ENCODE peak calls at places on chromosome 21, in five cellular contexts. N is effector CD4-positive, alpha-beta T cell; Y is MCF 10A; A is HCT116; R is Kasumi-1. G is an unnamed sample.

GRCh38 chr21:42392731-42393442 is 3.0 kb downstream of the TMPRSS3 start:
- DNase-seq in N (no peak), A (no peak), R (no peak), Y (no peak), G (no peak)

GRCh38 chr21:33302796-33303195 is 22.0 kb upstream of the IFNAR1 start:
- DNase-seq in Y (no peak), N (no peak), A (no peak), R (no peak), G (no peak)

GRCh38 chr21:31335957-31336738 is 7.9 kb downstream of the TIAM1 start:
- DNase-seq in N (no peak), R (no peak), Y (peak; percentile 88), A (no peak), G (peak; percentile 29)

GRCh38 chr21:30839304-30839703 is 9.7 kb upstream of the KRTAP7-1 start:
- DNase-seq in A (no peak), N (no peak), R (peak; percentile 67), Y (peak; percentile 58), G (peak; percentile 29)

GRCh38 chr21:27423073-27423472 is 456.2 kb upstream of the ADAMTS5 start:
- DNase-seq in A (no peak), Y (peak; percentile 68), N (no peak), R (no peak), G (no peak)

GRCh38 chr21:34881894-34882371 is 167.2 kb downstream of the RUNX1 start:
- DNase-seq in N (no peak), A (no peak), Y (peak; percentile 71), R (no peak), G (no peak)

GRCh38 chr21:36847189-36847588 is 119.3 kb downstream of the HLCS start:
- DNase-seq in N (no peak), R (no peak), Y (peak; percentile 68), A (no peak), G (peak; percentile 15)

GRCh38 chr21:45443595-45444181 is 38.7 kb downstream of the COL18A1 start:
- DNase-seq in Y (peak; percentile 18), R (no peak), A (no peak), N (no peak), G (no peak)

GRCh38 chr21:46518983-46519583 is 60.4 kb downstream of the DIP2A start:
- DNase-seq in A (no peak), R (no peak), N (no peak), Y (no peak), G (no peak)